ENCODE peak calls at places on chromosome 19, in eight cellular contexts. One of them, this sample, is unnamed.

GRCh38 chr19:55549500-55550320 is 4.4 kb upstream of the SBK3 start:
- DNase-seq in GM23338: peak; percentile 83
- DNase-seq in substantia nigra: no peak
- DNase-seq in tibial artery: no peak
- DNase-seq in GM04504: peak; percentile 76
- DNase-seq in posterior vena cava: no peak
- DNase-seq in transverse colon: peak; percentile 19
- DNase-seq in NCI-H1436: peak; percentile 66
- DNase-seq in this sample: no peak

GRCh38 chr19:10679743-10680142 is 21.5 kb upstream of the QTRT1 start:
- DNase-seq in GM23338: no peak
- DNase-seq in substantia nigra: no peak
- DNase-seq in tibial artery: no peak
- DNase-seq in GM04504: no peak
- DNase-seq in posterior vena cava: no peak
- DNase-seq in transverse colon: no peak
- DNase-seq in NCI-H1436: no peak
- DNase-seq in this sample: no peak

GRCh38 chr19:6730153-6730804 is 7.1 kb downstream of the GPR108 start:
- DNase-seq in GM23338: peak; percentile 98
- DNase-seq in substantia nigra: peak; percentile 67
- DNase-seq in tibial artery: no peak
- DNase-seq in GM04504: no peak
- DNase-seq in posterior vena cava: peak; percentile 91
- DNase-seq in transverse colon: peak; percentile 94
- DNase-seq in NCI-H1436: no peak
- DNase-seq in this sample: peak; percentile 60

GRCh38 chr19:51001495-51001894 is at the start of gene KLK8:
- DNase-seq in GM23338: peak; percentile 34
- DNase-seq in substantia nigra: no peak
- DNase-seq in tibial artery: no peak
- DNase-seq in GM04504: no peak
- DNase-seq in posterior vena cava: no peak
- DNase-seq in transverse colon: no peak
- DNase-seq in NCI-H1436: no peak
- DNase-seq in this sample: no peak

GRCh38 chr19:751501-752341 is 809 bp downstream of the MISP start:
- DNase-seq in GM23338: no peak
- DNase-seq in substantia nigra: no peak
- DNase-seq in tibial artery: no peak
- DNase-seq in GM04504: peak; percentile 73
- DNase-seq in posterior vena cava: no peak
- DNase-seq in transverse colon: peak; percentile 91
- DNase-seq in NCI-H1436: no peak
- DNase-seq in this sample: no peak

GRCh38 chr19:46303702-46304397 is 7.0 kb downstream of the HIF3A start:
- DNase-seq in GM23338: peak; percentile 100
- DNase-seq in substantia nigra: no peak
- DNase-seq in tibial artery: peak; percentile 36
- DNase-seq in GM04504: no peak
- DNase-seq in posterior vena cava: no peak
- DNase-seq in transverse colon: peak; percentile 95
- DNase-seq in NCI-H1436: no peak
- DNase-seq in this sample: peak; percentile 4

GRCh38 chr19:44856438-44857083 is 10.5 kb downstream of the NECTIN2 start:
- DNase-seq in GM23338: no peak
- DNase-seq in substantia nigra: peak; percentile 18
- DNase-seq in tibial artery: peak; percentile 36
- DNase-seq in GM04504: no peak
- DNase-seq in posterior vena cava: no peak
- DNase-seq in transverse colon: no peak
- DNase-seq in NCI-H1436: no peak
- DNase-seq in this sample: no peak

GRCh38 chr19:49058592-49058991 is 1.0 kb upstream of the CGB7 start:
- DNase-seq in GM23338: no peak
- DNase-seq in substantia nigra: no peak
- DNase-seq in tibial artery: no peak
- DNase-seq in GM04504: no peak
- DNase-seq in posterior vena cava: no peak
- DNase-seq in transverse colon: no peak
- DNase-seq in NCI-H1436: no peak
- DNase-seq in this sample: peak; percentile 34

GRCh38 chr19:47112664-47113445 is 721 bp downstream of the ZC3H4 start:
- DNase-seq in GM23338: peak; percentile 99
- DNase-seq in substantia nigra: peak; percentile 98
- DNase-seq in tibial artery: peak; percentile 99
- DNase-seq in GM04504: peak; percentile 99
- DNase-seq in posterior vena cava: peak; percentile 100
- DNase-seq in transverse colon: peak; percentile 99
- DNase-seq in NCI-H1436: peak; percentile 99
- DNase-seq in this sample: peak; percentile 100

GRCh38 chr19:7868326-7868670 is 5.9 kb downstream of the PRR36 start:
- DNase-seq in GM23338: peak; percentile 83
- DNase-seq in substantia nigra: no peak
- DNase-seq in tibial artery: no peak
- DNase-seq in GM04504: no peak
- DNase-seq in posterior vena cava: no peak
- DNase-seq in transverse colon: no peak
- DNase-seq in NCI-H1436: no peak
- DNase-seq in this sample: no peak

GRCh38 chr19:38049105-38049649 is 142.2 kb downstream of the SIPA1L3 start:
- DNase-seq in GM23338: no peak
- DNase-seq in substantia nigra: no peak
- DNase-seq in tibial artery: no peak
- DNase-seq in GM04504: peak; percentile 51
- DNase-seq in posterior vena cava: no peak
- DNase-seq in transverse colon: peak; percentile 53
- DNase-seq in NCI-H1436: no peak
- DNase-seq in this sample: peak; percentile 94

GRCh38 chr19:46251415-46251814 is 21.9 kb downstream of the IGFL1 start:
- DNase-seq in GM23338: no peak
- DNase-seq in substantia nigra: no peak
- DNase-seq in tibial artery: no peak
- DNase-seq in GM04504: no peak
- DNase-seq in posterior vena cava: no peak
- DNase-seq in transverse colon: no peak
- DNase-seq in NCI-H1436: no peak
- DNase-seq in this sample: no peak

GRCh38 chr19:44603201-44603945 is 10.0 kb upstream of the IGSF23 start:
- DNase-seq in GM23338: no peak
- DNase-seq in substantia nigra: no peak
- DNase-seq in tibial artery: no peak
- DNase-seq in GM04504: peak; percentile 94
- DNase-seq in posterior vena cava: no peak
- DNase-seq in transverse colon: no peak
- DNase-seq in NCI-H1436: no peak
- DNase-seq in this sample: no peak

GRCh38 chr19:15161028-15161984 is 39.5 kb downstream of the NOTCH3 start:
- DNase-seq in GM23338: peak; percentile 38
- DNase-seq in substantia nigra: no peak
- DNase-seq in tibial artery: no peak
- DNase-seq in GM04504: no peak
- DNase-seq in posterior vena cava: no peak
- DNase-seq in transverse colon: no peak
- DNase-seq in NCI-H1436: peak; percentile 52
- DNase-seq in this sample: peak; percentile 67

GRCh38 chr19:39582442-39582841 is 19.9 kb upstream of the LGALS13 start:
- DNase-seq in GM23338: no peak
- DNase-seq in substantia nigra: no peak
- DNase-seq in tibial artery: no peak
- DNase-seq in GM04504: no peak
- DNase-seq in posterior vena cava: no peak
- DNase-seq in transverse colon: no peak
- DNase-seq in NCI-H1436: no peak
- DNase-seq in this sample: peak; percentile 9

GRCh38 chr19:34432797-34433196 is 4.6 kb downstream of the UBA2 start:
- DNase-seq in GM23338: peak; percentile 2
- DNase-seq in substantia nigra: no peak
- DNase-seq in tibial artery: peak; percentile 76
- DNase-seq in GM04504: no peak
- DNase-seq in posterior vena cava: no peak
- DNase-seq in transverse colon: no peak
- DNase-seq in NCI-H1436: no peak
- DNase-seq in this sample: no peak

GRCh38 chr19:45798995-45799517 is 6.4 kb upstream of the DMWD start:
- DNase-seq in GM23338: peak; percentile 78
- DNase-seq in substantia nigra: peak; percentile 33
- DNase-seq in tibial artery: peak; percentile 48
- DNase-seq in GM04504: peak; percentile 67
- DNase-seq in posterior vena cava: no peak
- DNase-seq in transverse colon: peak; percentile 62
- DNase-seq in NCI-H1436: peak; percentile 28
- DNase-seq in this sample: peak; percentile 64

GRCh38 chr19:46216612-46217011 is 12.9 kb upstream of the IGFL1 start:
- DNase-seq in GM23338: no peak
- DNase-seq in substantia nigra: no peak
- DNase-seq in tibial artery: no peak
- DNase-seq in GM04504: no peak
- DNase-seq in posterior vena cava: no peak
- DNase-seq in transverse colon: no peak
- DNase-seq in NCI-H1436: no peak
- DNase-seq in this sample: no peak

This sample was measured in GM12865.